ENCODE peak calls at places on chromosomes 3 and 15, in six cellular contexts. One of them, this sample, is unnamed.

GRCh38 chr3:46708401-46709146 is 7.4 kb downstream of the TMIE start:
- DNase-seq in iPS DF 6.9: no peak
- DNase-seq in coronary artery: peak; percentile 68
- DNase-seq in cardiac muscle cell: no peak
- DNase-seq in breast epithelium: peak; percentile 37
- DNase-seq in NCI-H460: no peak
- DNase-seq in this sample: no peak

GRCh38 chr15:96160269-96160668 is 170.2 kb upstream of the NR2F2 start:
- DNase-seq in iPS DF 6.9: no peak
- DNase-seq in coronary artery: no peak
- DNase-seq in cardiac muscle cell: no peak
- DNase-seq in breast epithelium: peak; percentile 56
- DNase-seq in NCI-H460: no peak
- DNase-seq in this sample: no peak

GRCh38 chr3:79016587-79017380 is 751.0 kb downstream of the ROBO1 start:
- DNase-seq in iPS DF 6.9: no peak
- DNase-seq in coronary artery: no peak
- DNase-seq in cardiac muscle cell: no peak
- DNase-seq in breast epithelium: no peak
- DNase-seq in NCI-H460: no peak
- DNase-seq in this sample: peak; percentile 19

GRCh38 chr3:63492464-63492863 is 160.0 kb upstream of the SNTN start:
- DNase-seq in iPS DF 6.9: no peak
- DNase-seq in coronary artery: no peak
- DNase-seq in cardiac muscle cell: no peak
- DNase-seq in breast epithelium: no peak
- DNase-seq in NCI-H460: no peak
- DNase-seq in this sample: peak; percentile 15

GRCh38 chr3:11569156-11569741 is 74.5 kb downstream of the VGLL4 start:
- DNase-seq in iPS DF 6.9: no peak
- DNase-seq in coronary artery: no peak
- DNase-seq in cardiac muscle cell: no peak
- DNase-seq in breast epithelium: no peak
- DNase-seq in NCI-H460: no peak
- DNase-seq in this sample: no peak

GRCh38 chr3:53278667-53279066 is 22.8 kb upstream of the TKT start:
- DNase-seq in iPS DF 6.9: no peak
- DNase-seq in coronary artery: no peak
- DNase-seq in cardiac muscle cell: no peak
- DNase-seq in breast epithelium: no peak
- DNase-seq in NCI-H460: no peak
- DNase-seq in this sample: no peak

GRCh38 chr15:82197734-82198594 is 64.6 kb downstream of the EFL1 start:
- DNase-seq in iPS DF 6.9: peak; percentile 63
- DNase-seq in coronary artery: peak; percentile 74
- DNase-seq in cardiac muscle cell: peak; percentile 84
- DNase-seq in breast epithelium: peak; percentile 60
- DNase-seq in NCI-H460: peak; percentile 63
- DNase-seq in this sample: peak; percentile 74

GRCh38 chr3:126870608-126871210 is 112.2 kb upstream of the PLXNA1 start:
- DNase-seq in iPS DF 6.9: no peak
- DNase-seq in coronary artery: peak; percentile 56
- DNase-seq in cardiac muscle cell: no peak
- DNase-seq in breast epithelium: no peak
- DNase-seq in NCI-H460: no peak
- DNase-seq in this sample: no peak

GRCh38 chr3:105579439-105579838 is 212.7 kb downstream of the ALCAM start:
- DNase-seq in iPS DF 6.9: no peak
- DNase-seq in coronary artery: no peak
- DNase-seq in cardiac muscle cell: no peak
- DNase-seq in breast epithelium: no peak
- DNase-seq in NCI-H460: no peak
- DNase-seq in this sample: no peak

GRCh38 chr3:160150066-160150465 is 75.2 kb upstream of the C3orf80 start:
- DNase-seq in iPS DF 6.9: no peak
- DNase-seq in coronary artery: no peak
- DNase-seq in cardiac muscle cell: no peak
- DNase-seq in breast epithelium: no peak
- DNase-seq in NCI-H460: no peak
- DNase-seq in this sample: no peak

GRCh38 chr3:194083253-194084224 is 52.4 kb upstream of the HES1 start:
- DNase-seq in iPS DF 6.9: no peak
- DNase-seq in coronary artery: no peak
- DNase-seq in cardiac muscle cell: no peak
- DNase-seq in breast epithelium: no peak
- DNase-seq in NCI-H460: no peak
- DNase-seq in this sample: peak; percentile 52

GRCh38 chr3:149646181-149646766 is 11.6 kb downstream of the WWTR1 start:
- DNase-seq in iPS DF 6.9: no peak
- DNase-seq in coronary artery: no peak
- DNase-seq in cardiac muscle cell: no peak
- DNase-seq in breast epithelium: no peak
- DNase-seq in NCI-H460: no peak
- DNase-seq in this sample: no peak

GRCh38 chr15:58459562-58459961 is 27.8 kb downstream of the LIPC start:
- DNase-seq in iPS DF 6.9: no peak
- DNase-seq in coronary artery: no peak
- DNase-seq in cardiac muscle cell: no peak
- DNase-seq in breast epithelium: no peak
- DNase-seq in NCI-H460: no peak
- DNase-seq in this sample: no peak

GRCh38 chr15:85708402-85708932 is 86.3 kb downstream of the KLHL25 start:
- DNase-seq in iPS DF 6.9: no peak
- DNase-seq in coronary artery: no peak
- DNase-seq in cardiac muscle cell: peak; percentile 89
- DNase-seq in breast epithelium: no peak
- DNase-seq in NCI-H460: no peak
- DNase-seq in this sample: no peak

GRCh38 chr3:102165367-102165766 is 269.4 kb upstream of the ZPLD1 start:
- DNase-seq in iPS DF 6.9: no peak
- DNase-seq in coronary artery: no peak
- DNase-seq in cardiac muscle cell: no peak
- DNase-seq in breast epithelium: no peak
- DNase-seq in NCI-H460: no peak
- DNase-seq in this sample: no peak

GRCh38 chr3:58408906-58409305 is 24.7 kb downstream of the PDHB start:
- DNase-seq in iPS DF 6.9: no peak
- DNase-seq in coronary artery: no peak
- DNase-seq in cardiac muscle cell: no peak
- DNase-seq in breast epithelium: no peak
- DNase-seq in NCI-H460: no peak
- DNase-seq in this sample: no peak

GRCh38 chr3:127781411-127782001 is 40.8 kb downstream of the MGLL start:
- DNase-seq in iPS DF 6.9: no peak
- DNase-seq in coronary artery: no peak
- DNase-seq in cardiac muscle cell: no peak
- DNase-seq in breast epithelium: no peak
- DNase-seq in NCI-H460: no peak
- DNase-seq in this sample: no peak

GRCh38 chr15:67943961-67944674 is 104.3 kb upstream of the RNU6-1 start:
- DNase-seq in iPS DF 6.9: no peak
- DNase-seq in coronary artery: peak; percentile 96
- DNase-seq in cardiac muscle cell: no peak
- DNase-seq in breast epithelium: no peak
- DNase-seq in NCI-H460: no peak
- DNase-seq in this sample: no peak

GRCh38 chr3:22792533-22792932 is 410.6 kb upstream of the UBE2E2 start:
- DNase-seq in iPS DF 6.9: no peak
- DNase-seq in coronary artery: no peak
- DNase-seq in cardiac muscle cell: no peak
- DNase-seq in breast epithelium: no peak
- DNase-seq in NCI-H460: no peak
- DNase-seq in this sample: no peak

GRCh38 chr15:98668566-98669308 is 20.4 kb downstream of the IGF1R start:
- DNase-seq in iPS DF 6.9: no peak
- DNase-seq in coronary artery: no peak
- DNase-seq in cardiac muscle cell: peak; percentile 74
- DNase-seq in breast epithelium: no peak
- DNase-seq in NCI-H460: no peak
- DNase-seq in this sample: no peak

GRCh38 chr15:75098371-75098770 is 75.0 kb downstream of the PPCDC start:
- DNase-seq in iPS DF 6.9: no peak
- DNase-seq in coronary artery: peak; percentile 43
- DNase-seq in cardiac muscle cell: no peak
- DNase-seq in breast epithelium: no peak
- DNase-seq in NCI-H460: no peak
- DNase-seq in this sample: no peak

GRCh38 chr3:197256836-197257444 is 41.5 kb downstream of the DLG1 start:
- DNase-seq in iPS DF 6.9: no peak
- DNase-seq in coronary artery: no peak
- DNase-seq in cardiac muscle cell: peak; percentile 56
- DNase-seq in breast epithelium: no peak
- DNase-seq in NCI-H460: peak; percentile 13
- DNase-seq in this sample: peak; percentile 26

GRCh38 chr3:128447561-128448013 is 19.1 kb downstream of the DNAJB8 start:
- DNase-seq in iPS DF 6.9: no peak
- DNase-seq in coronary artery: no peak
- DNase-seq in cardiac muscle cell: no peak
- DNase-seq in breast epithelium: no peak
- DNase-seq in NCI-H460: no peak
- DNase-seq in this sample: no peak

This sample was measured in retina.